ENCODE peak calls at places on chromosomes 2 and 18, in four cellular contexts. G is HL-60, N is transverse colon, S is lower leg skin. V is an unnamed sample.

GRCh38 chr2:16012626-16013501 is 72.5 kb downstream of the MYCN start:
- DNase-seq in G (no peak), N (peak; percentile 69), S (no peak), V (no peak)

GRCh38 chr2:240556553-240557100 is 1.2 kb downstream of the ANKMY1 start:
- DNase-seq in G (peak; percentile 58), N (peak; percentile 37), S (peak; percentile 18), V (peak; percentile 82)

GRCh38 chr2:10204326-10205200 is 82.0 kb downstream of the RRM2 start:
- DNase-seq in G (no peak), N (no peak), S (no peak), V (no peak)

GRCh38 chr2:122152571-122152970 is 397.1 kb downstream of the TSN start:
- DNase-seq in G (no peak), N (no peak), S (no peak), V (no peak)

GRCh38 chr2:10412380-10412779 is 35.7 kb downstream of the ODC1 start:
- DNase-seq in G (peak; percentile 31), N (peak; percentile 53), S (no peak), V (peak; percentile 67)

GRCh38 chr2:86249843-86250402 is 50.7 kb downstream of the MRPL35 start:
- DNase-seq in G (no peak), N (peak; percentile 54), S (no peak), V (no peak)

GRCh38 chr2:155714983-155715382 is 617.5 kb downstream of the NR4A2 start:
- DNase-seq in G (no peak), N (no peak), S (no peak), V (no peak)

GRCh38 chr2:45353879-45354278 is 257.2 kb downstream of the SRBD1 start:
- DNase-seq in G (no peak), N (no peak), S (no peak), V (no peak)

GRCh38 chr2:45494275-45494977 is 116.6 kb downstream of the SRBD1 start:
- DNase-seq in G (peak; percentile 19), N (no peak), S (peak; percentile 14), V (no peak)

GRCh38 chr2:147818741-147819140 is 26.1 kb upstream of the ACVR2A start:
- DNase-seq in G (no peak), N (no peak), S (no peak), V (no peak)

GRCh38 chr2:217156801-217157200 is 296.9 kb upstream of the TNP1 start:
- DNase-seq in G (no peak), N (no peak), S (no peak), V (no peak)

GRCh38 chr2:174623690-174624089 is 26.1 kb upstream of the WIPF1 start:
- DNase-seq in G (no peak), N (no peak), S (no peak), V (no peak)

GRCh38 chr2:146634256-146635068 is 1210.4 kb upstream of the ACVR2A start:
- DNase-seq in G (no peak), N (no peak), S (no peak), V (no peak)

DNA sequence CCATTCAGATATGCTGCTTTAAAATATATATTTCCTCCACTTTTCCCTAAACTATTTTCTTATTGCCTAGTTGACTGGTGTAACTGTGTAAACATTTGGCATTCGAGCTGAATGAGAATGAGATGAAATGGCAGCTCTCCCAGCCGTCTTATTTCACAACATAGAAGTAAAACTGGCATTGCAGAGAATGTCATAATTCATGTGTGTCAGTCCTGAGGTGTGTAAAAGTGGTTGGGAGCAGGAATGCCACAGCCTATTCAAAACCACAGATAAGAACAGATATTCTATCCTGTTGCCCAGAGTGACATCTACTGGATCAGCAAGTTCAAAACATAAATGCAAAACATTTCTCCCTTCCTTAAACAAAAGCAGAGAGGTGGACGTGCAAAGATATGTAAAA is 565.5 kb upstream of the CHAC2 start:
- DNase-seq in G (no peak), N (peak; percentile 24), S (peak; percentile 31), V (no peak)
- TF ChIP-seq CTCF in G (no peak), N (peak; percentile 7), S (no peak), V (no peak)

GRCh38 chr2:52597361-52597760 is 1170.2 kb upstream of the CHAC2 start:
- DNase-seq in G (no peak), N (no peak), S (no peak), V (no peak)
- TF ChIP-seq CTCF in G (no peak), N (no peak), S (no peak), V (no peak)

DNA sequence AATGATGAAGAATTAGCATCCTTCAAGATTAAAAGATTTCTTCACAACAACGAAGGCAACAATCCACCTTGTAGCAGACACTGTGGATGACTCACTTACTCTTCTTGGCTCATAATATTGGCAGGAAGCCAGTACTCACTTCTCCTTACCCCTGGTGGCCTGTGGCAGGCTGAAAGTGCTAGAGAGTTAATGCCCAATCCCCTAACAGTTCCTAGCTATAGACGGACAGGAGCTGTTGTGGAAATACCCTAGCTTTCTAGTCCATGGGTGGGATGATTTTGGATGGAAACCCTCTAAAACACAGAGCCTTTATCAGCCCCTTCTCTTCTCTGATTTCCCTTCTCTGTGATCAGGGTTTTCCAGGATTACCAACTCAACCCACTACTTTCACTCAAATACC is 128.6 kb upstream of the NYAP2 start:
- DNase-seq in G (peak; percentile 61), N (no peak), S (no peak), V (peak; percentile 59)
- TF ChIP-seq CTCF in G (no peak), N (no peak), S (no peak), V (no peak)

DNA sequence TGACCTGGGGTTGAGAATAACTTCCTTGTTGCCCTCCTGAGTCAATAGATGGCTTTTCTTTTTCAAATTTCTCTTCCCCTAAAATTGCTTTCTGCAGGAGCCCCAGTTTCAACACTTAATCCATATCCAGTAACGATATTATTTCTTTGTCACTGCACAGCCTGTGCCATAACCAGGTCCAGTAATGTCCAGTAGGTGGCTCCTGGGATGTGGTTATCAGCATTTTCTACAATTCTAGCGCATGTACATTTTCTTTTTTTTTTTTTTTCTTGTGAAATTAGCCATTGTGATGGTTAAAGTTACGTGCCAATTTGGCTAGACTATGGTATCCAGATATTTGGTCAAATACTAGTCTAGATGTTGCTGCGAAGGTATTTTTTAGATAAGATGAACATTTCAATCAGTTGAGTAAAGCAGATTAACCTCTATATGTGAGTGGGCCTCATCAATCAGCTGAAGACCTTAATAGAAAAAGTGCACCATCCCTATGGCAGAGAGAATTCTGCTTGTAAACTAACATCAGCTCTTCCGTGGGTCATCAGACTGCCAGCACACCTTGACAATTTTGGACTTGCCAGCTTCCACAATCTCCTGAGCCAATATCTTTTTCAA is 72.9 kb upstream of the SCG2 start:
- DNase-seq in G (no peak), N (no peak), S (no peak), V (no peak)
- TF ChIP-seq CTCF in G (no peak), N (peak; percentile 28), S (no peak), V (no peak)

GRCh38 chr18:36624451-36625167 is 204.2 kb downstream of the TPGS2 start:
- DNase-seq in G (no peak), N (no peak), S (no peak), V (no peak)
- TF ChIP-seq CTCF in G (no peak), N (no peak), S (no peak), V (no peak)

GRCh38 chr2:96664366-96664765 is 21.8 kb downstream of the FER1L5 start:
- DNase-seq in G (no peak), N (no peak), S (no peak), V (no peak)
- TF ChIP-seq CTCF in G (no peak), N (no peak), S (no peak), V (no peak)

GRCh38 chr18:67590571-67591141 is 74.1 kb upstream of the DSEL start:
- DNase-seq in G (no peak), N (no peak), S (no peak), V (no peak)
- TF ChIP-seq CTCF in G (no peak), N (no peak), S (no peak), V (no peak)

DNA sequence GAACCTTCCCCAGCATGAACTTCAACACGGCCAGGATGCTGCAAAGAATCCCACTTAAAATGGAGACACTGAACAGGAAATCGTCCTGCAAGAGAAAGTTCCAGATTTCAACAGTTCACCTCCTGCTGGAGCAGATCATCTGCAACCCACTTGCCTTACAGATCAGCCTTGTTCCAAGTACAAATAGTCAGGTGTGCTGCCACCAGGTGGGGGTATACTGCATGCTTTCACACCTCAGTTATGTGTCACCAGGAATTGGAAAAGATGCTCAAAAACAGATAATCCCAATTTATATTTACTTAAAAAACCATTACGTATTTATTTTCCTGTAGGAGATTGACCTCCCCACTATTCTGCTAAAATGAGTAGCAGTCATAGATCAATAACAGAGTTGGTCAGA is 212.3 kb downstream of the MGAT5 start:
- DNase-seq in G (no peak), N (no peak), S (no peak), V (no peak)
- TF ChIP-seq CTCF in G (no peak), N (peak; percentile 14), S (no peak), V (no peak)

GRCh38 chr2:233449071-233449901 is 95.0 kb downstream of the DGKD start:
- DNase-seq in G (no peak), N (peak; percentile 32), S (no peak), V (no peak)

GRCh38 chr2:233447506-233448219 is 93.4 kb downstream of the DGKD start:
- DNase-seq in G (no peak), N (peak; percentile 5), S (no peak), V (no peak)

GRCh38 chr2:233448565-233448964 is 94.3 kb downstream of the DGKD start:
- DNase-seq in G (no peak), N (peak; percentile 5), S (no peak), V (no peak)

GRCh38 chr2:233446616-233447305 is 92.5 kb downstream of the DGKD start:
- DNase-seq in G (no peak), N (peak; percentile 5), S (no peak), V (no peak)

DNA sequence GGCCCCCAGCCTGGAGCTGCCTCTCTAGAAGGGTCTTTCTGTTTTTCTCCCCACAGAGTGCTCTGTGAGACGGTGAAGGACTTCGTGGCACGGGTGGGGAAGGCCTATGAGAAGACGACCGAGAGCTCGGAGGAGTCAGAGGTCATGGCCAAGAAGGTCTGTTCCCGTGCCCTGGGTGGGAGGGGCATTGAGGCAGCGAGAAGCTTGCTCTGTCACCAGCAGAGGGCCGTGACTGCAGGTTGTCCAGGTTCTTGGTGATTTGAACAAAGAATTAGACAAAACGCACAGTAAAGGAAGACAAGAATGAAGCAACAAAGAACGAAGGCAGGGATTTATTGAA is 93.9 kb downstream of the DGKD start:
- DNase-seq in G (peak; percentile 14), N (no peak), S (no peak), V (no peak)
- TF ChIP-seq CTCF in G (no peak), N (no peak), S (no peak), V (no peak)

V was measured in CD14-positive monocyte.